ENCODE peak calls at places on chromosomes 6 and 20, in ten cellular contexts. Q is OCI-LY7, K is cardiac muscle cell, R is upper lobe of right lung, G is Peyer's patch, C is SK-N-SH, Z is heart right ventricle, T is psoas muscle, X is A549, S is tibial nerve. O is an unnamed sample.

GRCh38 chr20:36362261-36362660 is 56.1 kb downstream of the DLGAP4 start:
- DNase-seq in Z (no peak), R (no peak), S (no peak), T (no peak), K (no peak), G (no peak), Q (no peak), X (no peak), C (no peak), O (no peak)

GRCh38 chr20:6450841-6451240 is 316.6 kb upstream of the BMP2 start:
- DNase-seq in C (no peak), X (no peak), G (no peak), T (no peak), S (no peak), Q (no peak), R (no peak), K (no peak), Z (no peak), O (no peak)

GRCh38 chr6:20061952-20062351 is 150.3 kb downstream of the MBOAT1 start:
- DNase-seq in C (no peak), K (no peak), Q (no peak), R (no peak), T (no peak), S (no peak), Z (no peak), G (no peak), X (no peak), O (no peak)

GRCh38 chr20:46559685-46560440 is 9.4 kb upstream of the OCSTAMP start:
- DNase-seq in G (no peak), Z (no peak), R (no peak), K (peak; percentile 19), C (no peak), T (no peak), X (no peak), S (no peak), Q (no peak), O (no peak)

GRCh38 chr6:70221025-70221714 is 81.7 kb downstream of the COL9A1 start:
- DNase-seq in Q (peak; percentile 44), S (no peak), C (peak; percentile 68), G (no peak), T (no peak), K (peak; percentile 46), R (no peak), X (peak; percentile 15), Z (no peak), O (no peak)

GRCh38 chr6:43724914-43725642 is 37.5 kb upstream of the MRPS18A start:
- DNase-seq in S (peak; percentile 90), G (peak; percentile 66), T (peak; percentile 82), Z (peak; percentile 72), X (no peak), Q (peak; percentile 38), R (peak; percentile 96), K (peak; percentile 99), C (no peak), O (peak; percentile 84)

GRCh38 chr20:41348430-41349172 is 8.0 kb downstream of the LPIN3 start:
- DNase-seq in G (no peak), S (no peak), X (no peak), Z (no peak), Q (no peak), C (no peak), R (no peak), K (no peak), T (no peak), O (no peak)

GRCh38 chr6:161152527-161152862 is 121.4 kb downstream of the AGPAT4 start:
- DNase-seq in X (no peak), R (no peak), K (no peak), S (no peak), G (no peak), Q (no peak), Z (no peak), T (no peak), C (no peak), O (no peak)

GRCh38 chr20:2986466-2986865 is 57.0 kb upstream of the GNRH2 start:
- DNase-seq in C (no peak), R (no peak), Z (no peak), Q (no peak), G (no peak), S (no peak), X (no peak), T (peak; percentile 17), K (peak; percentile 45), O (no peak)

GRCh38 chr6:53517021-53517420 is 27.9 kb downstream of the GCLC start:
- DNase-seq in C (no peak), G (no peak), X (no peak), Q (no peak), R (no peak), Z (no peak), S (no peak), K (no peak), T (no peak), O (no peak)

GRCh38 chr6:50734488-50734887 is 21.2 kb downstream of the TFAP2D start:
- DNase-seq in C (no peak), G (no peak), Z (no peak), X (no peak), K (no peak), S (no peak), T (no peak), R (no peak), Q (no peak), O (no peak)

GRCh38 chr6:163314791-163315404 is 99.6 kb upstream of the QKI start:
- DNase-seq in K (no peak), Z (no peak), G (no peak), C (no peak), X (no peak), S (no peak), Q (no peak), R (no peak), T (no peak), O (no peak)

GRCh38 chr6:10302566-10303235 is 112.2 kb downstream of the TFAP2A start:
- DNase-seq in Z (no peak), C (no peak), R (no peak), X (no peak), G (no peak), Q (no peak), S (no peak), K (no peak), T (no peak), O (no peak)

GRCh38 chr20:35871311-35871771 is 83.0 kb downstream of the SCAND1 start:
- DNase-seq in K (peak; percentile 58), C (peak; percentile 45), Q (no peak), Z (peak; percentile 18), X (no peak), R (no peak), S (peak; percentile 41), T (no peak), G (no peak), O (no peak)

GRCh38 chr20:33450867-33451266 is 7.3 kb upstream of the SNTA1 start:
- DNase-seq in S (no peak), R (no peak), T (no peak), K (peak; percentile 37), Z (no peak), Q (no peak), C (no peak), G (no peak), X (no peak), O (no peak)

GRCh38 chr6:155264704-155265320 is 999 bp downstream of the CLDN20 start:
- DNase-seq in R (no peak), T (no peak), K (no peak), Q (no peak), C (peak; percentile 73), X (no peak), S (no peak), Z (no peak), G (no peak), O (no peak)

GRCh38 chr6:22363166-22363965 is 66.5 kb upstream of the PRL start:
- DNase-seq in C (no peak), S (no peak), Q (no peak), K (no peak), Z (no peak), X (no peak), T (no peak), G (no peak), R (no peak), O (no peak)

GRCh38 chr6:43771858-43772570 is 2.0 kb downstream of the VEGFA start:
- DNase-seq in G (peak; percentile 34), S (peak; percentile 55), R (peak; percentile 90), T (peak; percentile 84), K (peak; percentile 63), Z (peak; percentile 80), C (peak; percentile 82), Q (peak; percentile 82), X (peak; percentile 43), O (peak; percentile 70)

DNA sequence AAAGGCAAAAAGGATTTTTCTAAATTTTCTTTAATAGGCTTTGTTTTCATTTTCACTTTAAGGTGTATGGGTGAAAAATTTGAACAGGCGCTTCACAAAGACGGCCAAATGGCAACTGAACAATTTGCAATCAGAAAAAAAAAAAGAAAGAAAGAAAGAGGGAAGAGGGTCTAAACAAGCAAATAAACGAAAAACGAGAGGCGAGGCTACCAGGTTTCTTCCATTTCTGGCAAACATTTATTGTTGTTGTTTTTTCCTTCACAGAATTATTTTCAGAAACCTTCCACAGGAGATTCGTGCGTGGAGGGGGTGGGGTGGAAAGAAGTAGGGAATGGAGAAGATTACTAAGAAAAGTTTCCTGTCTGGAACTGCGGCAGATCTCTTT is 24.3 kb downstream of the POM121L2 start:
- DNase-seq in C (no peak), X (no peak), S (no peak), Z (no peak), T (no peak), R (no peak), G (no peak), K (no peak), Q (no peak), O (no peak)
- H3K4me3 ChIP-seq in C (no peak overlapping the region), X (peak overlapping the region; percentile 54), S (no peak overlapping the region), Z (no peak overlapping the region), T (no peak overlapping the region), R (no peak overlapping the region), G (no peak overlapping the region), K (peak overlapping the region; percentile 31), Q (no peak overlapping the region), O (no peak overlapping the region)

GRCh38 chr6:149963462-149964242 is at the start of gene ULBP1:
- DNase-seq in S (peak; percentile 78), X (peak; percentile 73), Z (peak; percentile 83), R (peak; percentile 93), C (peak; percentile 74), Q (peak; percentile 58), G (peak; percentile 66), K (peak; percentile 87), T (peak; percentile 91), O (peak; percentile 84)
- TF ChIP-seq CTCF in S (no peak), X (no peak), Z (no peak), R (peak; percentile 10), C (no peak), Q (peak; percentile 10), G (no peak), K (peak; percentile 22), T (no peak), O (no peak)

DNA sequence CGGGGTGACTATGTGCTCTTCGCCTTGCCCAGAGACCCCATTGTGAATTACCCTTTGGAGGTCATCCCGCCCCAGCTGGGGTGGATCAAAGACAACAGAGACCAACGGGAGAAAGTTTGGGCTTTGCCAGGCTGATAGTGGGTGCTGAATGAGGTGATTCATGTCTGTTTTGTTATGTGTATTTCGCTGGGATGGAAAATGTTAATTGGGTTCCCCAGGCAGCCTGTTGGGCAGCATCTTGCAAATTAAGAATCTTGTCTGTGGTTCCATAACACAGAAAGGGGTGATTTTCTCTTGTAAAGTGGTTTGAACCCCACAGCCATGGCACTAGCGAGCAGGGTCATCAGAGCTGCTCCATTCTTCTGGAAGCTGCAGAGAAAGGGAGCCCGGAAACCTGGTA is 63.1 kb upstream of the UNC93A start:
- DNase-seq in K (no peak), X (no peak), S (no peak), Z (no peak), R (no peak), T (no peak), Q (no peak), G (no peak), C (no peak), O (no peak)
- H3K27ac ChIP-seq in K (no peak overlapping the region), X (no peak overlapping the region), S (no peak overlapping the region), Z (no peak overlapping the region), R (no peak overlapping the region), T (no peak overlapping the region), Q (no peak overlapping the region), G (no peak overlapping the region), C (no peak overlapping the region), O (no peak overlapping the region)

GRCh38 chr20:18412202-18412901 is 54.5 kb downstream of the DZANK1 start:
- DNase-seq in C (no peak), G (peak; percentile 22), R (no peak), T (no peak), K (no peak), Z (no peak), X (no peak), Q (peak; percentile 53), S (no peak), O (no peak)
- H3K4me3 ChIP-seq in C (no peak overlapping the region), G (no peak overlapping the region), R (no peak overlapping the region), T (no peak overlapping the region), K (no peak overlapping the region), Z (no peak overlapping the region), X (no peak overlapping the region), Q (peak overlapping the region; percentile 67), S (no peak overlapping the region), O (no peak overlapping the region)